ENCODE peak calls at places on chromosome 4, in six cellular contexts. S is midbrain, X is GM20000, G is C1 segment of cervical spinal cord, Z is nucleus accumbens, T is left ventricle myocardium inferior. B is an unnamed sample.

GRCh38 chr4:86595426-86595805 is 1.3 kb downstream of the PTPN13 start:
- DNase-seq in X (no peak), Z (no peak), S (peak; percentile 68), G (no peak), T (no peak), B (peak; percentile 14)

GRCh38 chr4:135184715-135185114 is 983.1 kb upstream of the PABPC4L start:
- DNase-seq in T (no peak), G (no peak), S (no peak), Z (no peak), X (no peak), B (no peak)

GRCh38 chr4:142817442-142817841 is 28.7 kb downstream of the INPP4B start:
- DNase-seq in X (no peak), T (no peak), Z (no peak), S (no peak), G (no peak), B (no peak)

GRCh38 chr4:70778888-70779422 is 57.2 kb downstream of the RUFY3 start:
- DNase-seq in S (no peak), X (no peak), T (no peak), Z (no peak), G (no peak), B (no peak)

GRCh38 chr4:123976285-123976684 is 579.7 kb downstream of the SPRY1 start:
- DNase-seq in X (no peak), T (no peak), G (no peak), S (no peak), Z (no peak), B (no peak)

GRCh38 chr4:145102619-145103018 is 4.5 kb downstream of the ABCE1 start:
- DNase-seq in Z (no peak), X (no peak), G (no peak), S (no peak), T (no peak), B (no peak)

GRCh38 chr4:151933122-151933827 is 172.5 kb upstream of the GATB start:
- DNase-seq in G (no peak), S (no peak), X (no peak), T (no peak), Z (no peak), B (no peak)

GRCh38 chr4:105944535-105944934 is 49.3 kb downstream of the NPNT start:
- DNase-seq in S (no peak), X (no peak), T (no peak), Z (no peak), G (no peak), B (no peak)

GRCh38 chr4:86223472-86223871 is 136.4 kb downstream of the MAPK10 start:
- DNase-seq in X (peak; percentile 6), Z (no peak), S (no peak), T (no peak), G (no peak), B (no peak)

GRCh38 chr4:124803641-124804040 is 91.1 kb upstream of the ANKRD50 start:
- DNase-seq in G (no peak), S (no peak), X (no peak), Z (no peak), T (no peak), B (no peak)

GRCh38 chr4:151251922-151252321 is 25.0 kb upstream of the PRSS48 start:
- DNase-seq in S (no peak), X (no peak), G (no peak), Z (no peak), T (no peak), B (no peak)

GRCh38 chr4:162422312-162422711 is 258.5 kb upstream of the FSTL5 start:
- DNase-seq in X (no peak), T (no peak), G (no peak), Z (no peak), S (no peak), B (no peak)

GRCh38 chr4:92012899-92013867 is 290.6 kb upstream of the GRID2 start:
- DNase-seq in S (no peak), Z (no peak), X (no peak), G (no peak), T (no peak), B (no peak)

GRCh38 chr4:55409468-55410171 is 13.9 kb downstream of the TMEM165 start:
- DNase-seq in Z (no peak), T (no peak), X (peak; percentile 16), S (peak; percentile 40), G (no peak), B (no peak)

GRCh38 chr4:15989431-15989830 is 26.5 kb upstream of the FGFBP2 start:
- DNase-seq in X (no peak), G (no peak), Z (no peak), T (no peak), S (no peak), B (no peak)

GRCh38 chr4:87270144-87270543 is 49.7 kb upstream of the KLHL8 start:
- DNase-seq in Z (peak; percentile 13), S (peak; percentile 49), X (peak; percentile 8), T (no peak), G (no peak), B (peak; percentile 15)

GRCh38 chr4:103996059-103996458 is 276.3 kb upstream of the TACR3 start:
- DNase-seq in Z (no peak), S (peak; percentile 67), T (no peak), X (no peak), G (no peak), B (no peak)

GRCh38 chr4:145404754-145405153 is 76.9 kb upstream of the SMAD1 start:
- DNase-seq in Z (no peak), X (no peak), G (no peak), T (no peak), S (no peak), B (no peak)

GRCh38 chr4:144645621-144646522 is at the start of gene HHIP:
- DNase-seq in Z (peak; percentile 72), X (peak; percentile 50), S (peak; percentile 87), G (peak; percentile 11), T (peak; percentile 27), B (peak; percentile 36)